ENCODE peak calls at places on chromosome 22, in nine cellular contexts. I is K562, Z is stomach, A is ovary, O is cardiac muscle cell, P is transverse colon, X is pancreas, H is neuronal stem cell, D is psoas muscle. M is an unnamed sample. For H3K4me1, the result is how much of the 10 kb centered on the place peaks cover.

GRCh38 chr22:47299879-47300697 is 537.6 kb downstream of the TBC1D22A start:
- DNase-seq in I (no peak), Z (peak), A (no peak), O (no peak), P (no peak), X (no peak), H (no peak), D (no peak), M (no peak)

GRCh38 chr22:41682033-41682807 is 6.4 kb downstream of the SNU13 start:
- DNase-seq in I (peak), Z (peak), A (peak), O (peak), P (peak), X (peak), H (peak), D (peak), M (peak)

GRCh38 chr22:20080776-20081654 is 974 bp downstream of the DGCR8 start:
- DNase-seq in I (peak), Z (no peak), A (no peak), O (peak), P (peak), X (peak), H (peak), D (no peak), M (no peak)

GRCh38 chr22:39956932-39957664 is 3.1 kb upstream of the TMA7B start:
- DNase-seq in I (no peak), Z (no peak), A (no peak), O (no peak), P (no peak), X (no peak), H (no peak), D (no peak), M (no peak)

GRCh38 chr22:17778412-17778976 is 4.2 kb upstream of the BID start:
- DNase-seq in I (no peak), Z (no peak), A (no peak), O (no peak), P (no peak), X (no peak), H (no peak), D (peak), M (no peak)

GRCh38 chr22:36611241-36611976 is 82.4 kb upstream of the EIF3D start:
- DNase-seq in I (no peak), Z (no peak), A (no peak), O (no peak), P (no peak), X (peak), H (no peak), D (no peak), M (peak)

GRCh38 chr22:47295226-47295901 is 532.9 kb downstream of the TBC1D22A start:
- DNase-seq in I (no peak), Z (peak), A (no peak), O (no peak), P (no peak), X (no peak), H (no peak), D (no peak), M (no peak)

GRCh38 chr22:47797546-47797945 is 1035.1 kb downstream of the TBC1D22A start:
- DNase-seq in I (no peak), Z (no peak), A (no peak), O (no peak), P (no peak), X (no peak), H (no peak), D (no peak), M (no peak)

GRCh38 chr22:38406617-38407016 is 48.4 kb downstream of the KCNJ4 start:
- DNase-seq in I (no peak), Z (no peak), A (no peak), O (peak), P (no peak), X (no peak), H (no peak), D (no peak), M (no peak)

GRCh38 chr22:17109976-17110375 is 11.2 kb downstream of the TMEM121B start:
- DNase-seq in I (no peak), Z (no peak), A (no peak), O (no peak), P (no peak), X (no peak), H (no peak), D (no peak), M (no peak)

DNA sequence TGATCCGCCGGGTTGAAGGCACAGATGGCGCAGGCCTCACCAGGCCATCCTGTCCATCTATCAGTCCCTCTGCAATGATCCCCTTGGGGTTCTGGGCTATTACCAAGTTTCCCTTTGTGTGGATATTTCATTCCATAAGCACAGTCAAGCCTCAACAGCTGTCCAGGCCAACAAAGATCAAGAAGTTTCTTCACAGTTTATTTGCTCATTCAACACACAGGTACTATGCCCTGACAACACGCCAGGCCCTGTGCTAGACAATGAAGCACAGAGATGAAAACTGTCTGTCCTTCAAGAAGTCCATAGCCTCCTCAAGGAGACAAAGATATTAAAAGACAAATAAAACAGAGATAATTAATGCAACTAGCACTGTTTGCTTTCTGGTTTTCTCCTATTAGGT is 107.7 kb downstream of the LARGE1 start:
- DNase-seq in I (no peak), Z (no peak), A (no peak), O (no peak), P (no peak), X (no peak), H (no peak), D (no peak), M (no peak)
- H3K4me1 ChIP-seq in I (under half), Z (under half), A (under half), O (under half), P (under half), X (under half), H (under half), D (under half), M (under half)

DNA sequence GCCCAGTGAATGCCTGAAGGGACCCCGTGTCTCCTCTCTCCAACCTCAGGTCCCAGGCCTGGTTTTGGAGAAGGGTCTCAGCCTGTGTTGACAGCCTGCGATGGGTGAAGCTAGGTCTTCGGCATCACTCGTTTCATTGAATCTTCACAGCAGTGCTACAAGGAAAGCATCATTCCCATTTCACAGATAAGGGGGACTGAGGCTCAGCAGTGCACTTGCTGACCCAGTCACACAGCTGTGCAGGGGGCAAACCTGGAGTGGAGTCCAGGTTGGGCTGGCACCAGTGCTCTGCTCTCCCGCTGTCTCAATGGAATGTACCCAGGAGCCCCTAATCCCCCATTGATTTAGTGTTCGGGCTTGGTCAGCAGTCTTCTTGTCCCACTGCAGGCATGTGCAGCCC is 10.9 kb upstream of the YWHAH start:
- DNase-seq in I (no peak), Z (no peak), A (no peak), O (no peak), P (no peak), X (no peak), H (no peak), D (peak), M (no peak)
- H3K27ac ChIP-seq in I (no peak), Z (no peak), A (no peak), O (no peak), P (no peak), X (no peak), H (no peak), D (no peak), M (no peak)

DNA sequence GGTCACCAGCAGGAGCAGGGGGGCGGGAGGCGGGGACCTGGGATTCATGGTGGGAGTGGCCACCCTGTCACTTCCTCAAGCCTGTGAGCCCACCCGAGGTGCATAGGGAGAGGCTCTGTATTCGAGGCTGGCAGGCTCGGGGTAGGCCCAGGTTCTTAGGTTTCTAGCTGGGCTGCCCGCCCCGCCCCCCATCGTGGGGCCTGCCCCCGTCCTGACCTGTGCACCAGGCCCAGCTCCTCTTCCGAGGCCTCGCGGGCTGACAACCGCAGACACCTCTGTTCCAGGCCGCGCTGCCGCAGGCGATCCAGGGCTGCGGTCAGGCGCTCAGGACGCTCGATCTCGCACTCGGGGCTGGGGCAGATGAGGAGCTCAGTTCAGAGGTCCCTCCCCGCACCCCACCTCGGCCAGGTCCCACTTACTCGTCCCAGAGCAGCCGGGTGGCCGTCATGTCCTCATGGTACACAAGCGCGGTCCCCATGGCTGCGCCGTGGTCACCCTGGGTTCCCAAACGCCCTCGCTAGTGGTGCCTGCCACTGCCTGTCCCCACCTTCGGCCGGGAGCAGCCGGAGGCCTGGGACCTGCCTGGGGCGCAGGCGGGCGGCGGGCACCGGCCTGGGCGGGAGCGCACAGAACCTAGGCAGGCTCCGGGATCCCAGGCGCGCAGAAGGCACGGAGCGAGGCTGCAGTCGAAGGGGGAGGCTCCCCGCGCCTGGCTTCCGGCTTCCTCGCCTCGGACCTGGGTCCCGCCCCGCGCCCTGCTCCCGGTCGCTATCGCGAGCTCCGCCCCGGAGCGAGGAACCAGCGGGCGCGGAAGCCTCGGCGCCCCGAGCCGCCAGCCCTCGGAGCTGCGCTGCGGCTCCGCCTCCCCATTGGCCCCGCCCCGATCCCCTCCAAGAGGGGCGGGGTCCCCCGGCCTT is at the start of gene HDAC10:
- DNase-seq in I (peak), Z (peak), A (peak), O (peak), P (peak), X (peak), H (peak), D (peak), M (peak)
- H3K4me1 ChIP-seq in I (half or more), Z (half or more), A (under half), O (under half), P (under half), X (under half), H (under half), D (under half), M (under half)

GRCh38 chr22:31020334-31020733 is 51.3 kb downstream of the TUG1 start:
- DNase-seq in I (no peak), Z (no peak), A (no peak), O (no peak), P (no peak), X (no peak), H (no peak), D (no peak), M (no peak)
- H3K27ac ChIP-seq in I (no peak), Z (no peak), A (no peak), O (no peak), P (no peak), X (no peak), H (no peak), D (no peak), M (no peak)

GRCh38 chr22:44151661-44152060 is 29.1 kb upstream of the PARVG start:
- DNase-seq in I (no peak), Z (no peak), A (no peak), O (peak), P (no peak), X (no peak), H (no peak), D (no peak), M (no peak)
- H3K4me1 ChIP-seq in I (under half), Z (under half), A (under half), O (under half), P (under half), X (under half), H (under half), D (under half), M (under half)

GRCh38 chr22:27641049-27641790 is 160.3 kb downstream of the MN1 start:
- DNase-seq in I (no peak), Z (no peak), A (no peak), O (no peak), P (no peak), X (no peak), H (no peak), D (no peak), M (no peak)

GRCh38 chr22:27636716-27637503 is 164.6 kb downstream of the MN1 start:
- DNase-seq in I (no peak), Z (no peak), A (no peak), O (no peak), P (no peak), X (no peak), H (no peak), D (peak), M (peak)

GRCh38 chr22:27638329-27639179 is 163.0 kb downstream of the MN1 start:
- DNase-seq in I (no peak), Z (no peak), A (no peak), O (no peak), P (no peak), X (no peak), H (no peak), D (no peak), M (no peak)

GRCh38 chr22:27637604-27638003 is 164.0 kb downstream of the MN1 start:
- DNase-seq in I (no peak), Z (no peak), A (no peak), O (peak), P (no peak), X (no peak), H (no peak), D (no peak), M (no peak)

DNA sequence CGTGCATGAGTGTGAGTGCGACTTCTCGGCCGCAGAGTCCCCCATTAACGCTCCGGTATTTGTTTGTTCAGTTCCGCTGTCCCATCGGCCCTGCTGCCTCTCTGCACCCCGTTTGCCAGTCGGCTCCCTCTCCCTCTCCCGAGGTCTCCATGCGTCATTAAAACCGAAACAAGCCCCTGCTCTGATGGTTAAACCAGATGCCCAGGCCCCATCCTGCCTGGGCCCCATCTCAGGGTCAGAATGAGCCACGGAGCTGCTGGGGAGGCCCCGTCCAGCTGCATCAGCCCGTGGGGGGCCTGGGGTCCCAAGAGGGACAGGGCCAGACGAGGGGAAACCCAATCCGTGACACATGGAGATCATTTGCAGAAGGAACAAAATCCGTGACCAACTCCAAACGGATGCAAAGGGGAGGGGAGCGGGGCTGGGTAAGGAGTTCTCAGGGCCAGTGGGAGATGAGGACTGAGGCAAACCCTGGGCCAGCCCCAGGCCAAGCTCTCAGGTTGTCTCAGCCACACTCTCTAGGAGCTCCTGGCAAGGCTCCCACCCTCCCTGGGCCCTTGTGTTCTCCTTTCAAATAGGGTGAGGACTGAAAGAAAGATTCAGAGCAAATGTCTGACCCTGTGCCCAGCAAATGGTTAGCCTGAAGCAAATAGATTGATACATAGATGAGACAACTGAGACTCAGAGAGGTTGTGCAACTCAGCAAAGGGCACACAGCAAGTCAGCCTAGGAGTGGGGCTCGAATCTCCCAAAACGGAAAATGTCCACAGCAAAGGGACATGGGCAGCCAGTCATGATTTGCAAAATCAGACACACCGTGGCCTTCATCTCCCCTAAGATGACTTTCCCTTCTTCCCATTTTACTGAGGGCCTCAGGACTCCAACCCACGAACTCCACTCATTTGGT is 162.1 kb downstream of the MN1 start:
- DNase-seq in I (no peak), Z (no peak), A (no peak), O (no peak), P (no peak), X (no peak), H (no peak), D (peak), M (peak)
- H3K27ac ChIP-seq in I (no peak), Z (no peak), A (no peak), O (no peak), P (no peak), X (no peak), H (no peak), D (peak), M (no peak)

M was measured in heart right ventricle.